ENCODE peak calls at places on chromosomes 2 and 18, in ten cellular contexts. N is mammary epithelial cell, B is cardiac muscle cell, C is AG04450, P is esophagus squamous epithelium, S is Caco-2, J is choroid plexus epithelial cell, U is bronchial epithelial cell, T is GM23338, A is AG10803. I is an unnamed sample.

GRCh38 chr18:56245856-56246575 is 392.4 kb downstream of the TXNL1 start:
- DNase-seq in N (no peak), B (peak; percentile 61), C (peak; percentile 44), P (no peak), S (no peak), J (no peak), U (no peak), T (no peak), A (peak; percentile 87), I (peak; percentile 35)

GRCh38 chr2:63926800-63927199 is 85.1 kb downstream of the UGP2 start:
- DNase-seq in N (no peak), B (no peak), C (no peak), P (no peak), S (no peak), J (peak; percentile 13), U (no peak), T (peak; percentile 23), A (no peak), I (no peak)

GRCh38 chr2:62568983-62569837 is 63.2 kb upstream of the TMEM17 start:
- DNase-seq in N (peak; percentile 56), B (no peak), C (no peak), P (no peak), S (peak; percentile 28), J (peak; percentile 28), U (peak; percentile 17), T (no peak), A (no peak), I (no peak)

GRCh38 chr2:118237451-118237850 is 149.2 kb downstream of the INSIG2 start:
- DNase-seq in N (no peak), B (no peak), C (no peak), P (no peak), S (no peak), J (no peak), U (no peak), T (peak; percentile 42), A (no peak), I (no peak)

GRCh38 chr2:122132292-122132691 is 376.8 kb downstream of the TSN start:
- DNase-seq in N (peak; percentile 14), B (peak; percentile 8), C (no peak), P (no peak), S (no peak), J (peak; percentile 0), U (peak; percentile 6), T (no peak), A (peak; percentile 9), I (no peak)

GRCh38 chr2:227849906-227850305 is 21.5 kb upstream of the DAW1 start:
- DNase-seq in N (peak; percentile 77), B (no peak), C (no peak), P (no peak), S (no peak), J (no peak), U (peak; percentile 85), T (no peak), A (peak; percentile 66), I (no peak)

GRCh38 chr2:127410871-127411396 is 7.3 kb upstream of the PROC start:
- DNase-seq in N (no peak), B (peak; percentile 65), C (no peak), P (no peak), S (peak; percentile 47), J (peak; percentile 80), U (peak; percentile 58), T (no peak), A (peak; percentile 90), I (no peak)

GRCh38 chr2:11677146-11678055 is 7.4 kb upstream of the NTSR2 start:
- DNase-seq in N (no peak), B (no peak), C (no peak), P (no peak), S (no peak), J (no peak), U (no peak), T (peak; percentile 60), A (no peak), I (no peak)

GRCh38 chr2:102226612-102227351 is 40.0 kb downstream of the IL1RL2 start:
- DNase-seq in N (no peak), B (peak; percentile 26), C (no peak), P (no peak), S (no peak), J (peak; percentile 28), U (no peak), T (no peak), A (peak; percentile 35), I (peak; percentile 40)

GRCh38 chr18:67232991-67233390 is 283.5 kb downstream of the DSEL start:
- DNase-seq in N (no peak), B (peak; percentile 46), C (no peak), P (no peak), S (no peak), J (peak; percentile 14), U (peak; percentile 61), T (no peak), A (peak; percentile 47), I (no peak)

GRCh38 chr2:22800422-22800821 is 584.6 kb upstream of the KLHL29 start:
- DNase-seq in N (no peak), B (no peak), C (no peak), P (no peak), S (no peak), J (no peak), U (no peak), T (peak; percentile 76), A (no peak), I (no peak)

GRCh38 chr2:3022841-3023372 is 354.7 kb downstream of the EIPR1 start:
- DNase-seq in N (no peak), B (no peak), C (no peak), P (no peak), S (no peak), J (no peak), U (no peak), T (no peak), A (no peak), I (no peak)

GRCh38 chr2:229475753-229476152 is 204.7 kb upstream of the PID1 start:
- DNase-seq in N (no peak), B (no peak), C (no peak), P (no peak), S (no peak), J (no peak), U (peak; percentile 28), T (peak; percentile 43), A (no peak), I (no peak)

GRCh38 chr2:156320491-156320896 is 12.0 kb downstream of the NR4A2 start:
- DNase-seq in N (no peak), B (peak; percentile 51), C (no peak), P (no peak), S (no peak), J (peak; percentile 16), U (peak; percentile 35), T (peak; percentile 75), A (peak; percentile 34), I (no peak)

GRCh38 chr2:126801473-126801872 is 97.2 kb upstream of the TEX51 start:
- DNase-seq in N (no peak), B (no peak), C (no peak), P (no peak), S (no peak), J (no peak), U (no peak), T (no peak), A (no peak), I (no peak)

GRCh38 chr2:178800510-178800909 is 6.7 kb downstream of the TTN start:
- DNase-seq in N (no peak), B (no peak), C (no peak), P (no peak), S (no peak), J (no peak), U (no peak), T (no peak), A (no peak), I (no peak)

GRCh38 chr2:178799305-178799704 is 7.9 kb downstream of the TTN start:
- DNase-seq in N (no peak), B (no peak), C (no peak), P (no peak), S (no peak), J (no peak), U (no peak), T (no peak), A (no peak), I (no peak)

DNA sequence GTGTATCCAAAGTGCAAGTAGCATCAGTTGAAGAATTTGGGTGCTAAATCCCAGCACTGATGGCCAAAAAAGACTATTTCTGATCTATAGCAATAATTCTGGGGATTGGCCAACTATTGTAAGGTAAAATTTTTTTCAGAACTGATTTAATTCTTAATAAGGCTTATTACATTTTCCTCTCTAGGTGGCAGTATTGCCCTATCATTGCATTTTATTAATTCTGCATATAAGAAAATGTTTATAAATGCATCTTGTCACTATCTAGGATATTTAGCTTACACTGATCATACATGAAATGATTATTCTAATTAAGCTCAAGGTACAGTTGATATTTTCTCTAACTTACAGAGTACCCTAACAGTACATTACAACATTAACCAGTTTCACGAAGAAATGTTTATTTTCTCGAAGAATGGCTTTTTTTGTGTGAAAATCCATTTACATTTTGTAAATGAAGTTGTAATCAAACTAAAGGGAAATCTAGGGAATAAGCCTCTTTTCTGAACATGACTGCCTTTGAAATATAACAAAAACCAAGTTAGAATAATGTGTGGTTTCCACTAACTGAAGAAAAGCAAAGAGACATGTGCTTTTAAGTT is 11.0 kb downstream of the TTN start:
- DNase-seq in N (peak; percentile 10), B (peak; percentile 70), C (peak; percentile 4), P (no peak), S (no peak), J (peak; percentile 75), U (peak; percentile 57), T (peak; percentile 48), A (peak; percentile 56), I (peak; percentile 47)
- TF ChIP-seq CTCF in N (peak; percentile 57), B (peak; percentile 50), C (peak; percentile 60), P (no peak), S (peak; percentile 56), J (peak; percentile 63), U (peak; percentile 23), T (peak; percentile 86), A (peak; percentile 64), I (peak; percentile 51)

GRCh38 chr2:8535398-8535755 is 146.5 kb upstream of the ID2 start:
- DNase-seq in N (no peak), B (no peak), C (no peak), P (no peak), S (no peak), J (no peak), U (no peak), T (no peak), A (no peak), I (no peak)
- H3K4me3 ChIP-seq in N (no peak overlapping the region), B (no peak overlapping the region), C (no peak overlapping the region), P (no peak overlapping the region), S (no peak overlapping the region), J (no peak overlapping the region), U (no peak overlapping the region), T (no peak overlapping the region), A (no peak overlapping the region), I (no peak overlapping the region)

DNA sequence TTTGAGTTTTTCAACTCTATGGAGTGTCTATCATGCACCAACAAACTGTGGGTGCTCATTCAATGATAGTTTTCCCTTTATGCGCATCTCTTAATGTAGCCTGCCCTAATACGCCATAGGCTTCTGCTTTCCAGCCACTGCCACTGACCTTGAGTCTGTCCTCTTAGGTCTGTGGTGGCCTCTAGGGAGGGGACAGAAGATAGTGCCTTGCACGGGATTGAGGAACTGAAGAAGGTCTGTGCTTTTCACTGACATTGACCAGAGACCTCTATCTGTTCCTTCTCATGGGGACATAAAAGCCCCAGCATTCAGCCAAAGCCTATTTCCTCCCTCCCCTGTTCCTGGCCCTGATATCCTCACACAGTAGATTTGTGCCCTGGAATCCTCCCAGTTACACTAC is 2.3 kb downstream of the GCKR start:
- DNase-seq in N (no peak), B (no peak), C (no peak), P (no peak), S (no peak), J (no peak), U (no peak), T (no peak), A (no peak), I (no peak)
- TF ChIP-seq CTCF in N (no peak), B (no peak), C (no peak), P (no peak), S (no peak), J (no peak), U (no peak), T (no peak), A (no peak), I (no peak)

GRCh38 chr18:9736942-9737813 is 29.1 kb downstream of the RAB31 start:
- DNase-seq in N (peak; percentile 69), B (no peak), C (no peak), P (no peak), S (peak; percentile 56), J (no peak), U (peak; percentile 77), T (no peak), A (peak; percentile 52), I (no peak)
- H3K4me3 ChIP-seq in N (no peak overlapping the region), B (no peak overlapping the region), C (no peak overlapping the region), P (no peak overlapping the region), S (no peak overlapping the region), J (no peak overlapping the region), U (no peak overlapping the region), T (no peak overlapping the region), A (no peak overlapping the region), I (no peak overlapping the region)